ENCODE peak calls at places on chromosomes 13 and 19, in six cellular contexts. L, N, B, D, Q and Y are unnamed samples.

GRCh38 chr19:14033946-14034345 is 2.4 kb downstream of the IL27RA start:
- DNase-seq in L (no peak), B (no peak), N (no peak), Q (no peak), D (no peak), Y (no peak)

GRCh38 chr13:78875792-78876580 is 217.0 kb upstream of the OBI1 start:
- DNase-seq in D (no peak), B (no peak), L (no peak), Q (no peak), N (no peak), Y (no peak)

GRCh38 chr13:109816112-109816978 is 30.0 kb upstream of the IRS2 start:
- DNase-seq in L (no peak), D (peak; percentile 70), Q (no peak), B (no peak), N (no peak), Y (no peak)

GRCh38 chr19:18940791-18941627 is at the start of gene HOMER3:
- DNase-seq in N (peak; percentile 75), L (peak; percentile 87), Q (peak; percentile 79), B (peak; percentile 85), D (peak; percentile 87), Y (peak; percentile 74)

GRCh38 chr13:33176526-33176925 is 109.0 kb downstream of the STARD13 start:
- DNase-seq in D (no peak), N (no peak), Q (no peak), B (no peak), L (no peak), Y (no peak)

GRCh38 chr13:53161231-53161630 is 132.6 kb downstream of the OLFM4 start:
- DNase-seq in L (no peak), D (no peak), B (no peak), N (no peak), Q (no peak), Y (no peak)

GRCh38 chr19:5154129-5154798 is 185.4 kb downstream of the KDM4B start:
- DNase-seq in B (peak; percentile 38), L (peak; percentile 65), N (peak; percentile 57), Q (peak; percentile 51), D (peak; percentile 61), Y (peak; percentile 19)

GRCh38 chr19:35696835-35697234 is 7.5 kb upstream of the ZBTB32 start:
- DNase-seq in N (no peak), B (no peak), L (no peak), Q (no peak), D (no peak), Y (no peak)

GRCh38 chr19:8149261-8150094 is at the start of gene FBN3:
- DNase-seq in Q (no peak), B (no peak), L (no peak), D (no peak), N (no peak), Y (no peak)

GRCh38 chr19:31596751-31597150 is 247.5 kb upstream of the TSHZ3 start:
- DNase-seq in D (no peak), N (no peak), Q (no peak), L (no peak), B (no peak), Y (no peak)

GRCh38 chr13:114064516-114065140 is 67.8 kb downstream of the RASA3 start:
- DNase-seq in B (peak; percentile 40), D (no peak), N (no peak), Q (no peak), L (peak; percentile 79), Y (peak; percentile 64)

GRCh38 chr13:20825476-20825875 is 51.7 kb upstream of the EEF1AKMT1 start:
- DNase-seq in Q (no peak), N (no peak), B (no peak), L (no peak), D (no peak), Y (no peak)

GRCh38 chr13:32165791-32166190 is 134.2 kb downstream of the FRY start:
- DNase-seq in D (no peak), N (no peak), Q (no peak), B (no peak), L (peak; percentile 68), Y (no peak)

GRCh38 chr19:53868892-53869804 is 1.5 kb downstream of the MYADM start:
- DNase-seq in B (peak; percentile 93), N (peak; percentile 76), L (peak; percentile 97), Q (peak; percentile 95), D (peak; percentile 91), Y (peak; percentile 92)

GRCh38 chr13:76516013-76516412 is 370.2 kb downstream of the KCTD12 start:
- DNase-seq in D (no peak), L (no peak), N (no peak), B (no peak), Q (no peak), Y (no peak)

GRCh38 chr13:28618595-28618994 is 40.3 kb upstream of the POMP start:
- DNase-seq in B (no peak), N (no peak), Q (no peak), L (no peak), D (no peak), Y (no peak)

GRCh38 chr19:32908641-32909190 is 39.1 kb upstream of the SLC7A9 start:
- DNase-seq in D (no peak), Q (no peak), N (no peak), L (no peak), B (no peak), Y (no peak)

GRCh38 chr19:15291666-15292065 is 40.7 kb downstream of the BRD4 start:
- DNase-seq in N (no peak), Q (no peak), L (no peak), D (no peak), B (no peak), Y (no peak)

GRCh38 chr13:20869540-20869939 is 33.0 kb downstream of the XPO4 start:
- DNase-seq in L (no peak), D (no peak), N (no peak), Q (no peak), B (no peak), Y (no peak)

GRCh38 chr13:27079421-27079958 is 92.1 kb downstream of the USP12 start:
- DNase-seq in Q (no peak), N (no peak), D (no peak), B (no peak), L (no peak), Y (no peak)

GRCh38 chr19:49488863-49489537 is 1.6 kb downstream of the RPL13A start:
- DNase-seq in B (no peak), Q (no peak), N (no peak), L (no peak), D (no peak), Y (no peak)

GRCh38 chr19:35518313-35518712 is 4.9 kb upstream of the DMKN start:
- DNase-seq in L (no peak), Q (peak; percentile 62), B (no peak), D (no peak), N (no peak), Y (no peak)

GRCh38 chr13:46051958-46052313 is 610 bp downstream of the ZC3H13 start:
- DNase-seq in L (no peak), N (no peak), B (no peak), D (no peak), Q (no peak), Y (no peak)

DNA sequence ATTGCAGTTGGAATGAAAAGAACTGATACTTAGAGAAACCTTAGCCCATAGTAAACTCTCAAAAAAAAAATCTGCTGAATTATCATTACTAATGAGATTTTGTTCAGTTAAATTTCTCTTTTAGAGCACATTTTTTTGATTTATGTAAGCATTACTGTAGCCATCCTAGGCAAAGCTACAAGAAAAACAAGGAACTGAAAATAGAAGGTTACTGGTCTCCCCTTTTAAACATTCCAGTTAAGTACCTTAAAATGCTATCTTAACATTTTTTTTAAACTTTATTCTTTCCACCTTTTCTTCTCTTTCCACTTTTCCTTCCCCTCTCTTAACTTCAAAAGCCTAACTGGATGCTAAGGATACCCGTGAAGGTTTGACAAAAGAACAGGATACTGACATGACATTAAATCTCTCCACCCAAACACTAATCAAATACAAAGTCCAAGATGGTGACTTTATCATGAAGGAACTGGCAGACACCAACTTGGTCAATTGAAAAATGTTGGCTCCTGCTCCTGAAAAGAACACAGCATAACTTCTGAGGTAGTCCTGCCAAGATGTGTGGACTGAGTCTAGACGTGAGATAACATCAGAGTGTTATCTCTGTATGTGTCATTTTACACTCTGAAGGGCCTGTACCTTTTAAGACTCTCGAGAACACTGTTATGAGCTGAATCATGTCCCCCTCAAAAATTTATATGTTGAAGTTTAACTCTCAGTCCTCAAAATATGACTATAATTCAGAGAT is 29.5 kb upstream of the SACS start:
- DNase-seq in Q (no peak), D (no peak), N (no peak), L (no peak), B (no peak), Y (no peak)
- TF ChIP-seq CTCF in Q (no peak), D (no peak), N (no peak), L (no peak), B (no peak), Y (no peak)

GRCh38 chr19:38850231-38850975 is 617 bp upstream of the HNRNPL start:
- DNase-seq in L (peak; percentile 100), Q (peak; percentile 100), D (peak; percentile 100), N (peak; percentile 100), B (peak; percentile 99), Y (peak; percentile 100)

GRCh38 chr19:38851622-38852230 is 1.9 kb upstream of the HNRNPL start:
- DNase-seq in N (peak; percentile 96), Q (peak; percentile 97), L (peak; percentile 98), B (peak; percentile 97), D (peak; percentile 97), Y (peak; percentile 93)

GRCh38 chr19:38850976-38851621 is 1.3 kb upstream of the HNRNPL start:
- DNase-seq in L (peak; percentile 80), B (peak; percentile 48), Q (no peak), N (no peak), D (peak; percentile 27), Y (peak; percentile 59)

GRCh38 chr19:38853214-38853613 is 3.4 kb upstream of the HNRNPL start:
- DNase-seq in N (no peak), B (no peak), D (no peak), Q (no peak), L (no peak), Y (no peak)

DNA sequence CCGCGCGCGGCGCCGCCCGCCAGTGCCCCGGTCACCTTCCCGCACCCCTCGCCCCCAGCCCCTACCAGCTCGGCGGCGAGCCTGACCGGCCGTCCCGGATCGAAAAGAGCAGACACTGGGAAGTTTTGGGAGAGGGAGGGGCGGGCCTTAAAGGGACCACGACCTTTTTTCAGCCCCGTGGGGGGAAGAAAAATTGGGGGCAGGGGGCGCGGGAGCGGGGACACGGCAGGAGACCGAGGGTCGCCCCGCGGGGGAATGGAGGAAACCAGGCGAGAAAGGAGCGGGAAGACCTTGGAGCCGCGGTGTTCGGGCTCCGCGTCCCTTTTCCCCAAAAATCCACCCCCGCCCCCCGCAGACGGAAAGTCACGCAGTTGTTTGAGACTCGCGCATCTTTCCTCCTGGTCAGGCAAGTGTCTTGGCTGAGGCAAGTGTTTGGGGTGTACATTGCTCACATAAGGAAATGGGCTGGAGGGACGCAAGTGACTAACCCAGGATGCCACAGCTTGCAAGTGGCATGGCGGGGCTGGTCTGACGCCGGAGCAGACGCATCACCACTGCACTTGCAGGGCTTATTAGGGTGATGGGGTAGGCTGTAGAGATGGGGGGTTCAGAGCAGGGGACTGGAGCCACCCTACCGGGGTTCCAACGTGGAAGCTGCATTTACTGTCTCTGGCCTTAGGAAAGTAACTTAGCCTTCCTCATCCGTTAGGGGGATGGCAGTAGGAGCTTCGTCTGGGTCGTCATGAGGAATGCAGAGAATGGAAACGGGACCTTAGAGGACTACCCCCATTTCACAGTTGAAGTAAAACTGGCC is 2.7 kb upstream of the HNRNPL start:
- DNase-seq in N (peak; percentile 66), B (peak; percentile 65), L (peak; percentile 85), D (peak; percentile 60), Q (peak; percentile 86), Y (peak; percentile 70)
- TF ChIP-seq POLR2A in N (no peak), B (peak; percentile 63), L (no peak), D (peak; percentile 54), Q (peak; percentile 89), Y (no peak)

GRCh38 chr13:41823486-41823885 is 137.4 kb downstream of the VWA8 start:
- DNase-seq in D (no peak), Q (no peak), N (no peak), B (no peak), L (no peak), Y (no peak)
- TF ChIP-seq CTCF in D (no peak), Q (no peak), N (no peak), B (no peak), L (no peak), Y (no peak)

GRCh38 chr19:57435062-57435978 is at the start of gene ZNF749:
- DNase-seq in N (peak; percentile 99), D (peak; percentile 99), Q (peak; percentile 98), L (peak; percentile 99), B (peak; percentile 98), Y (peak; percentile 99)
- TF ChIP-seq POLR2A in N (peak; percentile 40), D (peak; percentile 49), Q (peak; percentile 62), L (no peak), B (peak; percentile 58), Y (no peak)